ENCODE peak calls at places on chromosomes 11 and 22, in nine cellular contexts. One of them, this sample, is unnamed. For H3K4me1, the result is how much of the 10 kb centered on the place peaks cover.

GRCh38 chr11:36530840-36531239 is 20.8 kb upstream of the TRAF6 start:
- DNase-seq in uterus: no peak
- DNase-seq in A549: no peak
- DNase-seq in HCT116: no peak
- DNase-seq in psoas muscle: no peak
- DNase-seq in heart right ventricle: no peak
- DNase-seq in effector memory CD4-positive, alpha-beta T cell: no peak
- DNase-seq in IMR-90: no peak
- DNase-seq in gastrocnemius medialis: no peak
- DNase-seq in this sample: no peak

GRCh38 chr11:46418751-46419150 is 27.2 kb upstream of the CHRM4 start:
- DNase-seq in HCT116: no peak
- DNase-seq in A549: no peak
- DNase-seq in heart right ventricle: no peak
- DNase-seq in effector memory CD4-positive, alpha-beta T cell: no peak
- DNase-seq in psoas muscle: no peak
- DNase-seq in uterus: no peak
- DNase-seq in gastrocnemius medialis: no peak
- DNase-seq in IMR-90: no peak
- DNase-seq in this sample: no peak

GRCh38 chr22:30538280-30538679 is 8.3 kb downstream of the SEC14L6 start:
- DNase-seq in uterus: no peak
- DNase-seq in psoas muscle: no peak
- DNase-seq in heart right ventricle: no peak
- DNase-seq in A549: no peak
- DNase-seq in effector memory CD4-positive, alpha-beta T cell: no peak
- DNase-seq in HCT116: no peak
- DNase-seq in gastrocnemius medialis: no peak
- DNase-seq in IMR-90: peak
- DNase-seq in this sample: no peak

GRCh38 chr11:88348870-88349269 is 11.3 kb upstream of the CTSC start:
- DNase-seq in heart right ventricle: no peak
- DNase-seq in gastrocnemius medialis: no peak
- DNase-seq in A549: no peak
- DNase-seq in IMR-90: peak
- DNase-seq in HCT116: no peak
- DNase-seq in psoas muscle: no peak
- DNase-seq in effector memory CD4-positive, alpha-beta T cell: no peak
- DNase-seq in uterus: no peak
- DNase-seq in this sample: no peak

GRCh38 chr11:117913736-117914397 is 15.3 kb downstream of the TMPRSS13 start:
- DNase-seq in uterus: no peak
- DNase-seq in psoas muscle: no peak
- DNase-seq in A549: no peak
- DNase-seq in heart right ventricle: no peak
- DNase-seq in IMR-90: no peak
- DNase-seq in HCT116: no peak
- DNase-seq in effector memory CD4-positive, alpha-beta T cell: no peak
- DNase-seq in gastrocnemius medialis: no peak
- DNase-seq in this sample: no peak

GRCh38 chr22:43443072-43443471 is 31.3 kb downstream of the MPPED1 start:
- DNase-seq in A549: no peak
- DNase-seq in uterus: no peak
- DNase-seq in heart right ventricle: no peak
- DNase-seq in HCT116: no peak
- DNase-seq in IMR-90: no peak
- DNase-seq in effector memory CD4-positive, alpha-beta T cell: no peak
- DNase-seq in psoas muscle: no peak
- DNase-seq in gastrocnemius medialis: no peak
- DNase-seq in this sample: no peak

GRCh38 chr11:61585115-61585514 is 4.2 kb upstream of the SYT7 start:
- DNase-seq in HCT116: no peak
- DNase-seq in effector memory CD4-positive, alpha-beta T cell: no peak
- DNase-seq in IMR-90: no peak
- DNase-seq in uterus: no peak
- DNase-seq in psoas muscle: no peak
- DNase-seq in heart right ventricle: no peak
- DNase-seq in A549: no peak
- DNase-seq in gastrocnemius medialis: no peak
- DNase-seq in this sample: no peak

GRCh38 chr11:93541884-93542752 is 1.1 kb downstream of the SMCO4 start:
- DNase-seq in psoas muscle: peak
- DNase-seq in IMR-90: peak
- DNase-seq in gastrocnemius medialis: peak
- DNase-seq in heart right ventricle: peak
- DNase-seq in effector memory CD4-positive, alpha-beta T cell: peak
- DNase-seq in A549: peak
- DNase-seq in uterus: peak
- DNase-seq in HCT116: no peak
- DNase-seq in this sample: peak

GRCh38 chr11:17164361-17165246 is 43.2 kb downstream of the PIK3C2A start:
- DNase-seq in gastrocnemius medialis: no peak
- DNase-seq in HCT116: no peak
- DNase-seq in psoas muscle: no peak
- DNase-seq in uterus: peak
- DNase-seq in heart right ventricle: no peak
- DNase-seq in IMR-90: peak
- DNase-seq in A549: no peak
- DNase-seq in effector memory CD4-positive, alpha-beta T cell: no peak
- DNase-seq in this sample: peak

GRCh38 chr11:70097783-70098182 is 19.7 kb downstream of the ANO1 start:
- DNase-seq in HCT116: no peak
- DNase-seq in effector memory CD4-positive, alpha-beta T cell: no peak
- DNase-seq in gastrocnemius medialis: no peak
- DNase-seq in uterus: no peak
- DNase-seq in psoas muscle: peak
- DNase-seq in A549: no peak
- DNase-seq in heart right ventricle: peak
- DNase-seq in IMR-90: no peak
- DNase-seq in this sample: no peak

GRCh38 chr22:44862981-44863860 is 110.8 kb downstream of the ARHGAP8 start:
- DNase-seq in gastrocnemius medialis: no peak
- DNase-seq in A549: no peak
- DNase-seq in IMR-90: no peak
- DNase-seq in uterus: no peak
- DNase-seq in heart right ventricle: no peak
- DNase-seq in psoas muscle: no peak
- DNase-seq in HCT116: peak
- DNase-seq in effector memory CD4-positive, alpha-beta T cell: no peak
- DNase-seq in this sample: no peak

GRCh38 chr11:78203184-78203583 is 14.5 kb downstream of the USP35 start:
- DNase-seq in effector memory CD4-positive, alpha-beta T cell: peak
- DNase-seq in HCT116: no peak
- DNase-seq in IMR-90: no peak
- DNase-seq in heart right ventricle: no peak
- DNase-seq in uterus: no peak
- DNase-seq in psoas muscle: no peak
- DNase-seq in gastrocnemius medialis: no peak
- DNase-seq in A549: no peak
- DNase-seq in this sample: peak

GRCh38 chr11:73145986-73146575 is 4.0 kb upstream of the FCHSD2 start:
- DNase-seq in IMR-90: no peak
- DNase-seq in psoas muscle: no peak
- DNase-seq in uterus: no peak
- DNase-seq in effector memory CD4-positive, alpha-beta T cell: no peak
- DNase-seq in gastrocnemius medialis: no peak
- DNase-seq in HCT116: no peak
- DNase-seq in A549: no peak
- DNase-seq in heart right ventricle: no peak
- DNase-seq in this sample: no peak
- H3K4me1 ChIP-seq in IMR-90: under half
- H3K4me1 ChIP-seq in psoas muscle: under half
- H3K4me1 ChIP-seq in uterus: under half
- H3K4me1 ChIP-seq in effector memory CD4-positive, alpha-beta T cell: under half
- H3K4me1 ChIP-seq in gastrocnemius medialis: under half
- H3K4me1 ChIP-seq in HCT116: under half
- H3K4me1 ChIP-seq in A549: under half
- H3K4me1 ChIP-seq in heart right ventricle: half or more
- H3K4me1 ChIP-seq in this sample: under half

DNA sequence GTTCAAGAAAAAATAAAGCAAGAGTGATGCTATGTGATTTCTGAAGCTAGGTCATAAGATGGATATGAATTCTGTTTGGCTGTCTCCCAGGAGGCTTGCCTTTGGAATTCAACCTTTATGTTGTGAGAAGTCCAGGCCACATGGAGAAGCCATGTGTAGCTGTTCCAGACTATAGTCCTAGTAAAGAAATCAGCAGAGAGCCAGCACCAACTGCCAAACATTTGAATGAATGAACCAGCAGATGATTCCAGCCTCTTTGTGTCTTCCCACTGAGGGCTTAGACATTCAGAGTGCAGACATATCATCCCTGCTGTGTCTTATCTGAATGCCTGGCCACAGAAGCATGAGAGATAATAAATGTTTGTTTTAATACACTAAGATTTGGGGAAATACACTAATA is 1150.6 kb downstream of the DLG2 start:
- DNase-seq in A549: no peak
- DNase-seq in effector memory CD4-positive, alpha-beta T cell: no peak
- DNase-seq in psoas muscle: no peak
- DNase-seq in HCT116: no peak
- DNase-seq in IMR-90: no peak
- DNase-seq in gastrocnemius medialis: no peak
- DNase-seq in uterus: no peak
- DNase-seq in heart right ventricle: no peak
- DNase-seq in this sample: no peak
- H3K4me3 ChIP-seq in A549: no peak
- H3K4me3 ChIP-seq in effector memory CD4-positive, alpha-beta T cell: no peak
- H3K4me3 ChIP-seq in psoas muscle: no peak
- H3K4me3 ChIP-seq in HCT116: no peak
- H3K4me3 ChIP-seq in IMR-90: no peak
- H3K4me3 ChIP-seq in gastrocnemius medialis: no peak
- H3K4me3 ChIP-seq in uterus: no peak
- H3K4me3 ChIP-seq in heart right ventricle: no peak
- H3K4me3 ChIP-seq in this sample: no peak

GRCh38 chr11:57278721-57279095 is 41.7 kb upstream of the APLNR start:
- DNase-seq in heart right ventricle: no peak
- DNase-seq in IMR-90: no peak
- DNase-seq in uterus: no peak
- DNase-seq in psoas muscle: no peak
- DNase-seq in gastrocnemius medialis: no peak
- DNase-seq in effector memory CD4-positive, alpha-beta T cell: no peak
- DNase-seq in HCT116: no peak
- DNase-seq in A549: no peak
- DNase-seq in this sample: no peak

GRCh38 chr11:57276169-57276854 is 39.3 kb upstream of the APLNR start:
- DNase-seq in A549: no peak
- DNase-seq in psoas muscle: no peak
- DNase-seq in heart right ventricle: no peak
- DNase-seq in IMR-90: no peak
- DNase-seq in HCT116: no peak
- DNase-seq in gastrocnemius medialis: no peak
- DNase-seq in effector memory CD4-positive, alpha-beta T cell: no peak
- DNase-seq in uterus: no peak
- DNase-seq in this sample: no peak

GRCh38 chr11:57276857-57277505 is 39.9 kb upstream of the APLNR start:
- DNase-seq in HCT116: no peak
- DNase-seq in heart right ventricle: no peak
- DNase-seq in gastrocnemius medialis: no peak
- DNase-seq in uterus: no peak
- DNase-seq in A549: no peak
- DNase-seq in psoas muscle: no peak
- DNase-seq in effector memory CD4-positive, alpha-beta T cell: no peak
- DNase-seq in IMR-90: peak
- DNase-seq in this sample: no peak

GRCh38 chr11:57277845-57278720 is 41.0 kb upstream of the APLNR start:
- DNase-seq in IMR-90: peak
- DNase-seq in psoas muscle: peak
- DNase-seq in HCT116: peak
- DNase-seq in uterus: peak
- DNase-seq in A549: peak
- DNase-seq in gastrocnemius medialis: peak
- DNase-seq in heart right ventricle: peak
- DNase-seq in effector memory CD4-positive, alpha-beta T cell: no peak
- DNase-seq in this sample: no peak

GRCh38 chr11:57279131-57279530 is 42.1 kb upstream of the APLNR start:
- DNase-seq in heart right ventricle: no peak
- DNase-seq in A549: no peak
- DNase-seq in psoas muscle: no peak
- DNase-seq in HCT116: no peak
- DNase-seq in gastrocnemius medialis: no peak
- DNase-seq in effector memory CD4-positive, alpha-beta T cell: no peak
- DNase-seq in IMR-90: peak
- DNase-seq in uterus: no peak
- DNase-seq in this sample: no peak
- H3K4me1 ChIP-seq in heart right ventricle: under half
- H3K4me1 ChIP-seq in A549: under half
- H3K4me1 ChIP-seq in psoas muscle: under half
- H3K4me1 ChIP-seq in HCT116: under half
- H3K4me1 ChIP-seq in gastrocnemius medialis: under half
- H3K4me1 ChIP-seq in effector memory CD4-positive, alpha-beta T cell: under half
- H3K4me1 ChIP-seq in IMR-90: under half
- H3K4me1 ChIP-seq in uterus: under half
- H3K4me1 ChIP-seq in this sample: under half

GRCh38 chr11:1483445-1483961 is 3.1 kb downstream of the MOB2 start:
- DNase-seq in effector memory CD4-positive, alpha-beta T cell: no peak
- DNase-seq in uterus: peak
- DNase-seq in heart right ventricle: peak
- DNase-seq in psoas muscle: peak
- DNase-seq in HCT116: no peak
- DNase-seq in IMR-90: no peak
- DNase-seq in A549: no peak
- DNase-seq in gastrocnemius medialis: peak
- DNase-seq in this sample: no peak

GRCh38 chr11:1485504-1485885 is 1.1 kb downstream of the MOB2 start:
- DNase-seq in heart right ventricle: peak
- DNase-seq in A549: no peak
- DNase-seq in effector memory CD4-positive, alpha-beta T cell: no peak
- DNase-seq in psoas muscle: peak
- DNase-seq in IMR-90: no peak
- DNase-seq in gastrocnemius medialis: peak
- DNase-seq in HCT116: no peak
- DNase-seq in uterus: no peak
- DNase-seq in this sample: no peak

GRCh38 chr11:1486054-1486825 is at the start of gene MOB2:
- DNase-seq in HCT116: no peak
- DNase-seq in psoas muscle: peak
- DNase-seq in A549: no peak
- DNase-seq in IMR-90: peak
- DNase-seq in uterus: no peak
- DNase-seq in effector memory CD4-positive, alpha-beta T cell: no peak
- DNase-seq in heart right ventricle: peak
- DNase-seq in gastrocnemius medialis: peak
- DNase-seq in this sample: no peak

GRCh38 chr11:1484061-1484671 is 2.4 kb downstream of the MOB2 start:
- DNase-seq in uterus: peak
- DNase-seq in heart right ventricle: no peak
- DNase-seq in effector memory CD4-positive, alpha-beta T cell: no peak
- DNase-seq in psoas muscle: peak
- DNase-seq in gastrocnemius medialis: no peak
- DNase-seq in A549: no peak
- DNase-seq in IMR-90: no peak
- DNase-seq in HCT116: no peak
- DNase-seq in this sample: no peak

GRCh38 chr11:1484716-1485503 is 1.7 kb downstream of the MOB2 start:
- DNase-seq in HCT116: no peak
- DNase-seq in IMR-90: no peak
- DNase-seq in psoas muscle: peak
- DNase-seq in A549: no peak
- DNase-seq in heart right ventricle: peak
- DNase-seq in uterus: no peak
- DNase-seq in effector memory CD4-positive, alpha-beta T cell: no peak
- DNase-seq in gastrocnemius medialis: no peak
- DNase-seq in this sample: no peak
- H3K4me3 ChIP-seq in HCT116: no peak
- H3K4me3 ChIP-seq in IMR-90: no peak
- H3K4me3 ChIP-seq in psoas muscle: peak
- H3K4me3 ChIP-seq in A549: no peak
- H3K4me3 ChIP-seq in heart right ventricle: no peak
- H3K4me3 ChIP-seq in uterus: peak
- H3K4me3 ChIP-seq in effector memory CD4-positive, alpha-beta T cell: no peak
- H3K4me3 ChIP-seq in gastrocnemius medialis: no peak
- H3K4me3 ChIP-seq in this sample: no peak

GRCh38 chr11:120492486-120492885 is 19.1 kb upstream of the GRIK4 start:
- DNase-seq in heart right ventricle: no peak
- DNase-seq in gastrocnemius medialis: no peak
- DNase-seq in IMR-90: no peak
- DNase-seq in effector memory CD4-positive, alpha-beta T cell: no peak
- DNase-seq in psoas muscle: no peak
- DNase-seq in uterus: no peak
- DNase-seq in A549: no peak
- DNase-seq in HCT116: no peak
- DNase-seq in this sample: no peak
- H3K4me1 ChIP-seq in heart right ventricle: under half
- H3K4me1 ChIP-seq in gastrocnemius medialis: under half
- H3K4me1 ChIP-seq in IMR-90: under half
- H3K4me1 ChIP-seq in effector memory CD4-positive, alpha-beta T cell: under half
- H3K4me1 ChIP-seq in psoas muscle: under half
- H3K4me1 ChIP-seq in uterus: under half
- H3K4me1 ChIP-seq in A549: under half
- H3K4me1 ChIP-seq in HCT116: under half
- H3K4me1 ChIP-seq in this sample: under half

This sample was measured in CD4-positive, CD25-positive, alpha-beta regulatory T cell.